ENCODE peak calls at places on chromosome 9, in seven cellular contexts. J is BE2C; B is Karpas-422; R is lung; F is aorta; A is naive thymus-derived CD4-positive, alpha-beta T cell; O is tibial nerve. Y is an unnamed sample.

GRCh38 chr9:32928145-32928763 is 73.2 kb downstream of the APTX start:
- DNase-seq in A (no peak), J (no peak), O (no peak), B (no peak), R (no peak), F (no peak), Y (no peak)

GRCh38 chr9:128886211-128886826 is 4.4 kb downstream of the LRRC8A start:
- DNase-seq in R (no peak), F (no peak), A (no peak), O (no peak), B (no peak), J (no peak), Y (no peak)

GRCh38 chr9:34709196-34709978 is 549 bp downstream of the CCL21 start:
- DNase-seq in A (no peak), F (no peak), B (no peak), R (no peak), J (no peak), O (no peak), Y (no peak)

GRCh38 chr9:78207319-78207718 is 28.6 kb upstream of the CEP78 start:
- DNase-seq in J (no peak), O (no peak), B (no peak), F (no peak), R (no peak), A (no peak), Y (no peak)

GRCh38 chr9:107127608-107128007 is 155.5 kb upstream of the RAD23B start:
- DNase-seq in B (no peak), F (no peak), J (no peak), A (no peak), R (no peak), O (no peak), Y (no peak)

GRCh38 chr9:71364196-71364955 is 243.0 kb upstream of the TRPM3 start:
- DNase-seq in O (no peak), J (no peak), R (no peak), A (no peak), F (no peak), B (no peak), Y (no peak)

GRCh38 chr9:102459828-102460227 is 535.3 kb upstream of the CYLC2 start:
- DNase-seq in O (no peak), B (no peak), J (no peak), A (no peak), R (no peak), F (no peak), Y (no peak)

GRCh38 chr9:138024131-138024530 is 146.5 kb downstream of the CACNA1B start:
- DNase-seq in O (no peak), B (no peak), J (no peak), A (no peak), F (no peak), R (peak; percentile 27), Y (no peak)

GRCh38 chr9:589723-590122 is 251.8 kb upstream of the DMRT1 start:
- DNase-seq in J (no peak), R (no peak), A (no peak), B (no peak), F (no peak), O (no peak), Y (no peak)

GRCh38 chr9:96514108-96514824 is 64.3 kb downstream of the HABP4 start:
- DNase-seq in B (no peak), F (no peak), J (no peak), R (no peak), A (no peak), O (no peak), Y (no peak)

GRCh38 chr9:114899461-114899860 is 30.9 kb downstream of the TNFSF8 start:
- DNase-seq in A (no peak), J (no peak), R (no peak), B (no peak), O (no peak), F (no peak), Y (no peak)

GRCh38 chr9:13110766-13111400 is 168.6 kb downstream of the MPDZ start:
- DNase-seq in O (no peak), R (peak; percentile 37), A (no peak), B (no peak), J (peak; percentile 40), F (peak; percentile 62), Y (no peak)

GRCh38 chr9:3908731-3909130 is 382.9 kb upstream of the RFX3 start:
- DNase-seq in J (no peak), R (no peak), O (no peak), F (no peak), B (no peak), A (no peak), Y (no peak)

GRCh38 chr9:15142903-15143534 is 164.0 kb downstream of the TTC39B start:
- DNase-seq in B (peak; percentile 80), J (peak; percentile 28), R (no peak), F (no peak), A (peak; percentile 22), O (no peak), Y (no peak)

GRCh38 chr9:109886617-109887016 is 106.6 kb downstream of the PALM2AKAP2 start:
- DNase-seq in B (no peak), F (no peak), O (no peak), R (no peak), A (no peak), J (no peak), Y (no peak)

GRCh38 chr9:91157891-91158660 is 203.6 kb downstream of the AUH start:
- DNase-seq in R (no peak), A (no peak), B (no peak), F (no peak), O (no peak), J (no peak), Y (no peak)

GRCh38 chr9:84775056-84775648 is 105.6 kb downstream of the NTRK2 start:
- DNase-seq in F (no peak), A (no peak), O (no peak), J (no peak), R (no peak), B (no peak), Y (no peak)

GRCh38 chr9:132647355-132647754 is 22.4 kb downstream of the DDX31 start:
- DNase-seq in O (no peak), B (no peak), J (no peak), F (no peak), R (no peak), A (no peak), Y (no peak)

GRCh38 chr9:78325343-78325742 is 28.4 kb downstream of the PSAT1 start:
- DNase-seq in J (peak; percentile 96), A (no peak), R (no peak), F (no peak), O (no peak), B (no peak), Y (no peak)

DNA sequence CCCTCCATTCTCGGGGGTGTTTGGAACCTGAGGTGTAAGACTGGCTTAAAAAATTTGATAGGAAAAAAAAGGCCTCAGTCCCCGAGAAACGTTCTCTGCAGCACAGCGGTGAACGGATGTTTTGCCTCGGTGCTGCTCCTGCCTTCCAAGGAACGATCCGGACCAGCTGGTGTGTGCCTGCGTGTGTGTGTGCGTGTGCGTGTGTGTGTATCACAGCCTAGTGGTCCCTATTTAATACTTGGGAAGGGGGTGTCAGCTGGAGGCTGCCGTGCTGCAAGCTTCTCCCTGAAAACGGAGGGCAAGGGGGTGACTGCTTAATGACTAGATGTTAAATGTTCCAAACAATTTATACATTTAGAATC is 76.9 kb downstream of the LHX2 start:
- DNase-seq in F (no peak), B (no peak), R (no peak), J (no peak), O (no peak), A (no peak), Y (no peak)
- H3K4me3 ChIP-seq in F (no peak overlapping the region), B (no peak overlapping the region), R (no peak overlapping the region), J (peak overlapping the region; percentile 52), O (no peak overlapping the region), A (no peak overlapping the region), Y (no peak overlapping the region)

DNA sequence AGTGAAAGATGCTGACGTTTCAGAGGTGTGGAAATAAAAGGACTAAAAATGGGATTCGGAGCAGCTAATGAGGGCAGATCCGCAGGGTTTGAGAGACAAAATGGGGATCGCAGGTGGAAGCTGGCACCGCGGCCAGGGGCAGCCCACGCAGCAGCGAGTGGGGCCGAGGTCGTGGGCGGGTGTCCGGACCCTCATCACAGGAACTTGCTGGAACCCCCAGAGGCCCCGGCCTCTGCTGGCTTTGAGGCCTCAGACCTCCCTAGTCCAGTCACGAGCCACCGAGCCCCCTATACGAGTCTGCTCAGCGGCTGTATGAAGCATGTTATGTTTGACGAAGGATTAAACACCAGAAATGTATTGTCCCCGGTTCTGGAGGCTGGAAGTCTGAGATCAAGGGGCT is 45.8 kb upstream of the FCN1 start:
- DNase-seq in F (peak; percentile 21), O (no peak), J (no peak), B (no peak), A (no peak), R (no peak), Y (no peak)
- H3K9me3 ChIP-seq in F (no peaks in the 10 kb centered on the region), O (no peaks in the 10 kb centered on the region), J (no peaks in the 10 kb centered on the region), B (no peaks in the 10 kb centered on the region), A (no peaks in the 10 kb centered on the region), R (no peaks in the 10 kb centered on the region), Y (no peaks in the 10 kb centered on the region)

GRCh38 chr9:16152276-16153065 is 599.6 kb downstream of the CCDC171 start:
- DNase-seq in R (no peak), O (no peak), J (no peak), F (no peak), A (no peak), B (no peak), Y (no peak)

GRCh38 chr9:16157216-16157615 is 604.4 kb downstream of the CCDC171 start:
- DNase-seq in F (no peak), A (no peak), O (no peak), J (no peak), R (no peak), B (no peak), Y (no peak)

GRCh38 chr9:16155878-16156277 is 603.0 kb downstream of the CCDC171 start:
- DNase-seq in A (no peak), J (peak; percentile 25), F (no peak), O (no peak), R (no peak), B (no peak), Y (no peak)

GRCh38 chr9:16153221-16153620 is 600.4 kb downstream of the CCDC171 start:
- DNase-seq in J (no peak), A (no peak), B (no peak), F (no peak), R (no peak), O (no peak), Y (no peak)

GRCh38 chr9:16154570-16155078 is 601.8 kb downstream of the CCDC171 start:
- DNase-seq in R (no peak), F (no peak), O (no peak), J (no peak), A (no peak), B (peak; percentile 46), Y (peak; percentile 38)
- H3K4me3 ChIP-seq in R (no peak overlapping the region), F (no peak overlapping the region), O (peak overlapping the region; percentile 18), J (no peak overlapping the region), A (no peak overlapping the region), B (no peak overlapping the region), Y (no peak overlapping the region)

DNA sequence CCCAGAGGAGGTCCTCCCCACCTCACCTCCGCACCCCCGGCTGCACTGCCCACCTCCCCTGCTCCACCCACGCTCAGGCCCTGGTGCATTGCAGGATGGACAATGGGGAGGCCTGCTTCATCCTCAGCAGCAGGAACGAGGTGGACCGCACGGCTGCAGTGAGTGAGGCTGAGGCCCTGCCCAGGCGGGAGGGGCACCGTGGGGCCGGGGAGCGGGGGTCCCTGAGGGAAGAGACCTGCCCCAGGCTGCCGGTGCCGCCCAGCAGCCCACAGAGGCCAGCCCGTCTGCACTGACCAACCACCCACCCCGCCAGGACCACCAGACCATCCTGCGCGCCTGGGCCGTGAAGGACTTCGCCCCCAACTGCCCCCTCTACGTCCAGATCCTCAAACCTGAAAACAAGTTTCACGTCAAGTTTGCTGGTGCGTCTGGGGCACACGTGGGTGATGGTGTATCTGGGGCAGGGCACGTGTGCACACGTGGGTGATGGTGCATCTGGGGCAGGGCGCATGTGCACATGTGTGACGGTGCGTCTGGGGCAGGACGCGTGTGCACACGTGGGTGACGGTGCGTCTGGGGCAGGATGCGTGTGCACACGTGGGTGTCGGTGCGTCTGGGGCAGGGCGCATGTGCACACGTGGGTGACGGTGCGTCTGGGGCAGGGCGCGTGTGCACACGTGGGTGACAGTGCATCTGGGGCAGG is 66.7 kb downstream of the KCNT1 start:
- DNase-seq in J (no peak), R (no peak), B (no peak), A (no peak), F (no peak), O (no peak), Y (no peak)
- H3K9me3 ChIP-seq in J (no peaks in the 10 kb centered on the region), R (no peaks in the 10 kb centered on the region), B (no peaks in the 10 kb centered on the region), A (no peaks in the 10 kb centered on the region), F (no peaks in the 10 kb centered on the region), O (peaks cover 40% of the 10 kb centered on the region), Y (peaks cover 8% of the 10 kb centered on the region)

Y was measured in CD8-positive, alpha-beta memory T cell.